ENCODE peak calls at places on chromosomes 13 and 19, in four cellular contexts. J is neural progenitor cell, B is hepatocyte, Z is fibroblast of lung. A is an unnamed sample.
A peak's percentile ranks its signal among the peaks of the same experiment; 100 is the strongest.

GRCh38 chr19:10796653-10797052 is 39.4 kb downstream of the TMED1 start:
- DNase-seq in B (no peak), Z (no peak), J (no peak), A (no peak)

GRCh38 chr13:94967183-94968039 is 255.1 kb upstream of the SOX21 start:
- DNase-seq in B (peak; percentile 66), Z (peak; percentile 17), J (peak; percentile 85), A (peak; percentile 25)

GRCh38 chr13:109454167-109454917 is 332.0 kb downstream of the IRS2 start:
- DNase-seq in Z (peak; percentile 9), J (no peak), B (no peak), A (no peak)

GRCh38 chr13:79966502-79966901 is 374.4 kb downstream of the SPRY2 start:
- DNase-seq in B (no peak), Z (no peak), J (no peak), A (no peak)

GRCh38 chr13:51523082-51523518 is 61.2 kb upstream of the WDFY2 start:
- DNase-seq in B (no peak), Z (peak; percentile 63), J (no peak), A (no peak)

GRCh38 chr13:20188649-20189553 is 3.8 kb downstream of the GJB2 start:
- DNase-seq in Z (no peak), B (no peak), J (peak; percentile 37), A (no peak)

GRCh38 chr13:106990594-106990993 is 422.7 kb upstream of the ARGLU1 start:
- DNase-seq in Z (no peak), B (no peak), J (no peak), A (no peak)

GRCh38 chr13:71866173-71867091 is 572 bp downstream of the DACH1 start:
- DNase-seq in Z (peak; percentile 14), J (peak; percentile 71), B (peak; percentile 44), A (peak; percentile 32)

GRCh38 chr13:45490068-45490467 is 25.3 kb downstream of the COG3 start:
- DNase-seq in J (no peak), Z (no peak), B (no peak), A (no peak)

GRCh38 chr13:109737606-109738005 is 48.8 kb downstream of the IRS2 start:
- DNase-seq in B (no peak), J (no peak), Z (peak; percentile 34), A (no peak)

GRCh38 chr19:50486823-50487515 is 10.3 kb upstream of the GARIN5A start:
- DNase-seq in Z (peak; percentile 44), J (peak; percentile 68), B (no peak), A (peak; percentile 37)

GRCh38 chr13:101258071-101258470 is 158.2 kb downstream of the NALCN start:
- DNase-seq in B (peak; percentile 5), Z (peak; percentile 70), J (peak; percentile 19), A (peak; percentile 61)

GRCh38 chr13:106499905-106500304 is 35.6 kb downstream of the EFNB2 start:
- DNase-seq in B (no peak), Z (no peak), J (no peak), A (peak; percentile 21)

GRCh38 chr13:80825276-80825675 is 484.4 kb upstream of the SPRY2 start:
- DNase-seq in B (no peak), J (no peak), Z (no peak), A (no peak)

GRCh38 chr13:106466691-106467405 is 68.6 kb downstream of the EFNB2 start:
- DNase-seq in Z (no peak), J (no peak), B (no peak), A (no peak)

GRCh38 chr19:7492142-7493055 is 3.6 kb upstream of the PEX11G start:
- DNase-seq in B (no peak), J (no peak), Z (no peak), A (no peak)

GRCh38 chr19:33416307-33417215 is 43.1 kb downstream of the CEBPG start:
- DNase-seq in Z (peak; percentile 63), B (peak; percentile 84), J (peak; percentile 81), A (peak; percentile 41)

GRCh38 chr13:85700909-85701308 is 98.3 kb downstream of the SLITRK6 start:
- DNase-seq in J (no peak), Z (no peak), B (no peak), A (peak; percentile 50)

GRCh38 chr19:46766569-46767317 is 20.5 kb upstream of the STRN4 start:
- DNase-seq in Z (no peak), J (peak; percentile 69), B (no peak), A (peak; percentile 63)

GRCh38 chr19:12840091-12841079 is 2.1 kb downstream of the MAST1 start:
- DNase-seq in B (peak; percentile 79), Z (peak; percentile 62), J (peak; percentile 98), A (peak; percentile 31)

GRCh38 chr19:10450853-10451609 is 30.7 kb downstream of the PDE4A start:
- DNase-seq in J (peak; percentile 51), Z (no peak), B (no peak), A (no peak)

GRCh38 chr19:10961763-10962536 is 1.1 kb downstream of the SMARCA4 start:
- DNase-seq in B (no peak), J (peak; percentile 75), Z (peak; percentile 25), A (no peak)

GRCh38 chr19:29366757-29367156 is 153.8 kb upstream of the UQCRFS1 start:
- DNase-seq in J (no peak), B (no peak), Z (no peak), A (no peak)

GRCh38 chr19:1584500-1585242 is 8.0 kb downstream of the MBD3 start:
- DNase-seq in J (no peak), B (no peak), Z (no peak), A (no peak)

DNA sequence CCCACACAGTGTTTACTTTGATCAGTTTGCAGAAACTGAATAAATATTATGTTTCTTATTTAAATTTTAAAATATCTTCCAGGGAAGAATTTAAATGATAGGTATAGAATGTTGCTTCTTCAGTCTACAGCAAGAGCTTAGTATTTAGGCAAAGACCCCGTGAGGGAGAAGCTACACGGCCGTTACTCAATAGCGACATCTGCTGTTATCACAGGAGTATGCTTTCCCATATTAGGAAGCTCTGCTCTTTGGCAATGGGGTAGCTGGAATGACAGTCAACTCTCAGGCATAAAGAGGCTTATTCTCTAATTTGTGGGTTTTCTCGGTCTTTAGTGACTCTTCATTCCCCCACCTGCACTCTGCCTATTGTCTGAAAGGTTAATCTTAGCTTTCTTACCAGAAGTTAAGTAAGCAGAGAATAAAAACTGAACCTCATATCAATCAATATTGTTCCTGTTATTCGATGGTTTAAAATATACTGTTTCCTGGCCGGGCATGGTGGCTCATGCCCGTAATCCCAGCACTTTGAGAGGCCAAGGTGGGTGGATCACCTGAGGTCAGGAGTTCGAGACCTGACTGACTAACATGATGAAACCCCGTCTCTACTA is 13.2 kb upstream of the LHFPL6 start:
- DNase-seq in B (peak; percentile 87), Z (peak; percentile 79), J (peak; percentile 84), A (peak; percentile 51)
- TF ChIP-seq CTCF in B (peak; percentile 86), Z (peak; percentile 98), J (peak; percentile 89), A (peak; percentile 60)

DNA sequence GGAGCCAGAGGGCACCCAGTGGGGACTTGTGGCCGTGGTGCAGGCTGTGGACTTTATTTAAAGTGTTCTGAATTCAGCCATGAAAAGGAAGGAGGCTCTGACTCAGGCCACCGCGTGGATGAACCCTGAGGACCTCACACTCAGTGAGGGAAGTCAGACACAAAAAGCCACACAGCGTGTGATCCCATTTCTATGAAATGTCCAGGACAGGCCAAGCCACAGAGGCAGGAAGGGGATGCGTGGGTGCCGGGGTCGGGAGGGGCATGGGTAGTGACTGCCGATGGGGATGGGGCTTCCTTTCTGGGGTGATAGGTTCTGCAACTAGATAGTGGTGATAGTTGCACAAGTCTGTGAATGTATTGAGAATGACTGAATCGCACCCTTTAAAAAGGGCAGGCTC is 8.7 kb upstream of the ZBTB7A start:
- DNase-seq in J (no peak), B (no peak), Z (no peak), A (no peak)
- H3K4me2 ChIP-seq in J (no peak overlapping the region), B (no peak overlapping the region), Z (no peak overlapping the region), A (no peak overlapping the region)

GRCh38 chr19:40229926-40230417 is 3.5 kb upstream of the CCNP start:
- DNase-seq in Z (no peak), B (no peak), J (no peak), A (no peak)

GRCh38 chr19:40229484-40229883 is 3.0 kb upstream of the CCNP start:
- DNase-seq in Z (no peak), J (no peak), B (no peak), A (no peak)

GRCh38 chr19:40231057-40231456 is 4.6 kb upstream of the CCNP start:
- DNase-seq in Z (no peak), J (no peak), B (no peak), A (no peak)

GRCh38 chr19:40228371-40228770 is 1.9 kb upstream of the CCNP start:
- DNase-seq in Z (no peak), J (no peak), B (no peak), A (no peak)

DNA sequence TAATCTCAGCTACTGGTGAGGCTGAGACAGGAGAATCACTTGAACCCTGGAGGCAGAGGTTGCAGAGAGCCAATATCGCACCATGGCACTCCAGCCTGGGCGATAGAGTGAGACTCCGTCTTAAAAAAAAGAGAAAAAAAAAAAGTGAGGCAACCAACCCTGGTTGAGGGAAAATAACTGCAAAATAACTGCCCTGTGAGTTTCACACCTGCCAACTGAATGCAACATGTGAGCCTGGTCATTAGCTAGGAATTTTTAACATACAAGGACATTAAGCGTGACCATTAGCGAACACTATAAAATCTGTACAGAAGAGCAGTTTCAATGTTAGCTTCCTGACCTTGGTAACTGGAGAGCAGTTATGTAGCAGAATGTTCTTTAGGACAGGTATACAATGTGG is 2.4 kb upstream of the CCNP start:
- DNase-seq in J (no peak), Z (no peak), B (no peak), A (no peak)
- H3K4me1 ChIP-seq in J (peaks cover 15% of the 10 kb centered on the region), Z (peaks cover 8% of the 10 kb centered on the region), B (peaks cover 10% of the 10 kb centered on the region), A (no peaks in the 10 kb centered on the region)

GRCh38 chr13:48580185-48580803 is 47.4 kb upstream of the RCBTB2 start:
- DNase-seq in B (peak; percentile 79), J (peak; percentile 74), Z (peak; percentile 71), A (peak; percentile 50)

GRCh38 chr13:48579167-48579918 is 46.5 kb upstream of the RCBTB2 start:
- DNase-seq in Z (no peak), B (peak; percentile 32), J (no peak), A (peak; percentile 30)

GRCh38 chr13:48580886-48581285 is 48.0 kb upstream of the RCBTB2 start:
- DNase-seq in B (no peak), J (no peak), Z (no peak), A (no peak)

GRCh38 chr13:48576448-48576993 is 43.6 kb upstream of the RCBTB2 start:
- DNase-seq in Z (no peak), J (no peak), B (no peak), A (no peak)

GRCh38 chr13:48578516-48579166 is 45.8 kb upstream of the RCBTB2 start:
- DNase-seq in B (no peak), J (no peak), Z (no peak), A (no peak)
- TF ChIP-seq CTCF in B (no peak), J (no peak), Z (no peak), A (no peak)

GRCh38 chr13:97256343-97256783 is 34.2 kb downstream of the MBNL2 start:
- DNase-seq in Z (peak; percentile 91), J (no peak), B (peak; percentile 80), A (no peak)

GRCh38 chr13:97253581-97254293 is 31.6 kb downstream of the MBNL2 start:
- DNase-seq in J (no peak), Z (no peak), B (no peak), A (no peak)

GRCh38 chr13:97252735-97253134 is 30.6 kb downstream of the MBNL2 start:
- DNase-seq in B (no peak), J (no peak), Z (no peak), A (no peak)

GRCh38 chr13:97255515-97255999 is 33.4 kb downstream of the MBNL2 start:
- DNase-seq in J (no peak), B (no peak), Z (peak; percentile 65), A (no peak)

GRCh38 chr13:97254809-97255208 is 32.7 kb downstream of the MBNL2 start:
- DNase-seq in B (no peak), J (no peak), Z (no peak), A (no peak)
- H3K4me2 ChIP-seq in B (no peak overlapping the region), J (no peak overlapping the region), Z (peak overlapping the region; percentile 1), A (no peak overlapping the region)